ENCODE peak calls at places on chromosomes 11 and 22, in four cellular contexts. Q is mucosa of descending colon, S is NCI-H1694, H is choroid plexus epithelial cell. B is an unnamed sample.

GRCh38 chr11:124887667-124888013 is 10.0 kb downstream of the ROBO4 start:
- DNase-seq in Q (no peak), S (no peak), H (no peak), B (no peak)

GRCh38 chr11:7564803-7565202 is 51.0 kb downstream of the PPFIBP2 start:
- DNase-seq in Q (no peak), S (no peak), H (no peak), B (no peak)

GRCh38 chr22:20028855-20029549 is 8.1 kb downstream of the TANGO2 start:
- DNase-seq in Q (no peak), S (no peak), H (no peak), B (no peak)

GRCh38 chr22:24592144-24592845 is 578 bp downstream of the LRRC75B start:
- DNase-seq in Q (peak), S (no peak), H (peak), B (peak)

GRCh38 chr11:116043857-116044256 is 539.6 kb upstream of the CADM1 start:
- DNase-seq in Q (no peak), S (no peak), H (no peak), B (no peak)

GRCh38 chr11:64007629-64008282 is 21.5 kb downstream of the OTUB1 start:
- DNase-seq in Q (peak), S (no peak), H (peak), B (peak)

GRCh38 chr11:2269601-2270321 is 627 bp downstream of the ASCL2 start:
- DNase-seq in Q (peak), S (no peak), H (peak), B (peak)

GRCh38 chr11:15819679-15820286 is 536.6 kb downstream of the SOX6 start:
- DNase-seq in Q (peak), S (no peak), H (peak), B (peak)

GRCh38 chr11:10285148-10285802 is 8.7 kb downstream of the SBF2 start:
- DNase-seq in Q (no peak), S (no peak), H (no peak), B (peak)

GRCh38 chr22:46546466-46547178 is 9.2 kb upstream of the CELSR1 start:
- DNase-seq in Q (no peak), S (no peak), H (peak), B (peak)

GRCh38 chr22:37696657-37697539 is at the start of gene TRIOBP:
- DNase-seq in Q (peak), S (peak), H (peak), B (peak)

GRCh38 chr11:2944953-2945756 is 15.9 kb upstream of the PHLDA2 start:
- DNase-seq in Q (peak), S (peak), H (peak), B (peak)

GRCh38 chr11:13207665-13208594 is 69.7 kb upstream of the BMAL1 start:
- DNase-seq in Q (peak), S (no peak), H (peak), B (peak)

GRCh38 chr22:30459206-30460052 is 12.4 kb downstream of the SEC14L3 start:
- DNase-seq in Q (peak), S (no peak), H (peak), B (peak)

GRCh38 chr11:57430946-57431345 is 4.0 kb upstream of the SLC43A3 start:
- DNase-seq in Q (no peak), S (no peak), H (no peak), B (no peak)

GRCh38 chr22:17678817-17679385 is 40.3 kb downstream of the BCL2L13 start:
- DNase-seq in Q (no peak), S (no peak), H (no peak), B (no peak)

GRCh38 chr11:127002669-127003259 is 2.2 kb upstream of the KIRREL3 start:
- DNase-seq in Q (no peak), S (no peak), H (no peak), B (no peak)

GRCh38 chr11:72228229-72228843 is 3.8 kb downstream of the INPPL1 start:
- DNase-seq in Q (no peak), S (no peak), H (peak), B (no peak)

GRCh38 chr11:69876013-69876412 is 56.8 kb upstream of the FGF3 start:
- DNase-seq in Q (no peak), S (no peak), H (no peak), B (no peak)

GRCh38 chr11:86726118-86726748 is 53.8 kb upstream of the ME3 start:
- DNase-seq in Q (no peak), S (no peak), H (peak), B (no peak)

GRCh38 chr22:49997932-49998717 is 14.4 kb downstream of the IL17REL start:
- DNase-seq in Q (no peak), S (no peak), H (no peak), B (no peak)

GRCh38 chr22:32562916-32563315 is 88.3 kb downstream of the FBXO7 start:
- DNase-seq in Q (no peak), S (no peak), H (no peak), B (no peak)

GRCh38 chr11:60914620-60915249 is 777 bp downstream of the TMEM109 start:
- DNase-seq in Q (peak), S (no peak), H (peak), B (peak)

GRCh38 chr22:35838849-35839646 is 121.4 kb downstream of the APOL5 start:
- DNase-seq in Q (peak), S (peak), H (peak), B (peak)